ENCODE peak calls at places on chromosomes 11 and 22, in eight cellular contexts. S is epithelial cell of esophagus, G is osteocyte, Y is fibroblast of lung, X is heart right ventricle, D is dorsolateral prefrontal cortex, I is RWPE1, H is tibial nerve. Z is an unnamed sample.

GRCh38 chr11:130449246-130449990 is 973 bp downstream of the ADAMTS15 start:
- DNase-seq in S (peak), G (no peak), Y (peak), X (no peak), D (no peak), I (no peak), H (no peak), Z (no peak)

GRCh38 chr11:113528982-113529381 is 53.8 kb upstream of the DRD2 start:
- DNase-seq in S (peak), G (no peak), Y (peak), X (no peak), D (no peak), I (no peak), H (no peak), Z (no peak)

GRCh38 chr11:57649826-57650738 is at the start of gene YPEL4:
- DNase-seq in S (peak), G (no peak), Y (peak), X (peak), D (peak), I (peak), H (no peak), Z (no peak)

GRCh38 chr11:69148377-69148762 is 7.4 kb upstream of the SMIM38 start:
- DNase-seq in S (no peak), G (no peak), Y (no peak), X (no peak), D (no peak), I (no peak), H (no peak), Z (no peak)

GRCh38 chr22:41752011-41752975 is 48.2 kb upstream of the CCDC134 start:
- DNase-seq in S (peak), G (no peak), Y (no peak), X (no peak), D (no peak), I (no peak), H (no peak), Z (no peak)

GRCh38 chr11:43581370-43582023 is 99.0 kb upstream of the HSD17B12 start:
- DNase-seq in S (no peak), G (peak), Y (no peak), X (no peak), D (no peak), I (no peak), H (no peak), Z (no peak)

GRCh38 chr11:57348636-57349323 is 10.6 kb downstream of the P2RX3 start:
- DNase-seq in S (no peak), G (no peak), Y (peak), X (no peak), D (no peak), I (no peak), H (no peak), Z (no peak)

GRCh38 chr11:102157219-102157618 is 47.0 kb downstream of the YAP1 start:
- DNase-seq in S (peak), G (no peak), Y (peak), X (peak), D (no peak), I (peak), H (no peak), Z (no peak)

GRCh38 chr11:45930031-45930794 is 7.8 kb downstream of the LARGE2 start:
- DNase-seq in S (peak), G (no peak), Y (no peak), X (peak), D (no peak), I (no peak), H (no peak), Z (no peak)

GRCh38 chr11:1852885-1853284 is at the start of gene LSP1:
- DNase-seq in S (no peak), G (no peak), Y (no peak), X (peak), D (no peak), I (no peak), H (no peak), Z (no peak)

DNA sequence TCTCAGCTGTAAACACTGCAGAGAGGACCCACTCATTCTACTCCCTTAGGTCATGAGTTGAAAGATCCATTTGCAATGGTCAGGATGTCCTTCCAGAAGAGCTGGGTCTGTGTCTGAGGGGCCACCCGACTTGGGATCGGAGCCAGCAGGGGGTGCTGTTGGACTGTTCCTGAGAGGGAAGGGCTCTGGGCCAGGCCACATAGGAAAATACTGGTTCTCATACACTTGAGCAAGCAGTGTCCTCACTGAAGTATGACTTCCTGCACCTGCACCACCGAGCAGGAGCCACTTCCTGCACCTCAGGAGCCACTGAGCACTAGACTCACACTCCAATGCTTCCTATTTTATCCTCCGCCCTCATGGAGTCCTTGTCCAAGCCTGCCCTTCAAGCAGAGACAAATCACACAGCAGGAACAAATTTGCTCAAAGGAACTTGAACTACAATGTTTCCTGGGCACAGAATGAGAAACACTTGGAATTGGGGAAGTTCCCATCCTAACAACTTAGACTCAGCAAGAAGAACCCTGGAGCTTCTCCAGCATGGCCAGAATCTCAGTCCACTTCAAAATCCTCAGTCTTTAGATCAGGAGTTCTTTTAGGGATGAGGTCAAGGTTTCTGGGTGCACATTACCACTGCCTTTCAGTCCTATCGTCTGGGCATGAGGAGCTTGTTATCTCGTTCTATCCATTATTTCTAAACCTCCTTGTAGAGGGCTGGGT is 36.6 kb upstream of the VPREB1 start:
- DNase-seq in S (peak), G (no peak), Y (peak), X (peak), D (no peak), I (peak), H (peak), Z (no peak)
- TF ChIP-seq CTCF in S (peak), G (peak), Y (peak), X (peak), D (peak), I (no peak), H (peak), Z (peak)

DNA sequence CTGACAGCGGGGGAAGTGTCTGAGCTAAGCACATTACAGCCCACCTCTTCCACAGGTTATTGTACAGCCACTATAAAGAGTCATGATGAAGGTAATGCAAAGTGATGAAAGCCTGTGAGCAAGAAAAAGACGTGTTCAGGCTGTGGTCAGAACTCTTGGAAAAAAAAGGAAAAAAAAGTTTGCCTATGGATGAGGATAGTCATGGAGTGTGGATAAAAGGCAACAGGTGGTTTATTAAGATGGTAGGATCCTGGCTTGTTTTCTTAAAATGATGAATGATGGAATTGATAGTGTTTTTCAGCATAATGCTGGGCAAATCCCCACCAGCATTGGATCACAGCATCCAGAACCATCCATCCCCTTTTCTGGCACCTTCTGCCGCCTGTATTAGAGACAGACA is 23.1 kb downstream of the UPB1 start:
- DNase-seq in S (no peak), G (no peak), Y (no peak), X (no peak), D (no peak), I (no peak), H (no peak), Z (no peak)
- TF ChIP-seq CTCF in S (no peak), G (no peak), Y (no peak), X (no peak), D (no peak), I (no peak), H (no peak), Z (no peak)

DNA sequence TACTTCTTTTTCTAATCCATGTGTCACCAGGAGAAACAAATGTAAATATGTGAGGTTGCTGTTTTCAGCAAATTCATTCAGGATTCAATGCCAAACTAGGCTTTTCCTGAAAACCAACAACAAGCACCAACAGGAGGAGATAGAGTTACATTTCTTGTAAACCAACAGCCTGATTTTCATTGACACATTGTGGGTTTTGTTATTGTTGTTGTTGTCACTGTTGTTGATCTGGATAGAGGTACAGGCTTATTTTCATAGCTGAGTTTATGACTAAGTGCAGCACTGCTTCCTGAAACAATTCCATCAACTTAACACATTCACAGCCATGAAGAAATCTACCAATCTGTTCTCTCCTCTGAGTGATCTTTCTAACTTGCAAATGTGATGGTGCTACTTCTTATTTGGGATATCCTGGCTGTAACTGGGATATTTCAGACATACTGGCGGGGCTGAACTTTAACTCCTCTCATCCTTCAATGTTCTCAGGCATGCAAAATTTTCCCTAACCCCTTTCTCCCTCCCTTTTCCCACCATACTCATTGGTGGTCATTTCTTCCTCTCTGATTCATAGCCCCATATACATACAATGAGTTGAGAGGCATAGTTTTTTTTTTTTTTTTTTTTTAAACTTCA is 65.5 kb downstream of the ME3 start:
- DNase-seq in S (peak), G (no peak), Y (peak), X (no peak), D (no peak), I (no peak), H (no peak), Z (no peak)
- TF ChIP-seq CTCF in S (no peak), G (peak), Y (no peak), X (no peak), D (no peak), I (no peak), H (no peak), Z (peak)

GRCh38 chr11:78066471-78066870 is 2.8 kb downstream of the THRSP start:
- DNase-seq in S (no peak), G (no peak), Y (no peak), X (no peak), D (no peak), I (no peak), H (no peak), Z (no peak)
- TF ChIP-seq CTCF in S (no peak), G (no peak), Y (no peak), X (no peak), D (no peak), I (no peak), H (no peak), Z (no peak)

DNA sequence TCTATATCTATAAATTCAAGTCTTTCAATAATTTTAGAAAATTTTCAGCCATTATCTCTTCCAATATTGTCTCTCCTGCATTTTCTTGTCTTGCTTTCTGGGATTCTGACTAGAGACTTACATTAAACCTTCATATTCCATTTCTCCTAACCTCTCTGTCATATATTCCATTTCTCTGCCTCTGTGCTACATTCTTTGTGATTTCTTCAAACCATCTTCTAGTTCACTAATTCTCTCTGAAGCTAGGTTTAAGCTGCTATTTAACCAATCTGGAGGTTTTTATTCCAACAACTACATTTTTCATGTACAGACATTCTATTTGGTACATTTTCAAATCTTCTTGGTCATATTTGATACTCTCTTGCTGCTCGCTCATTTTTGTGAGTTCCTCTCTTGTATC is 122.5 kb downstream of the TTC28 start:
- DNase-seq in S (no peak), G (no peak), Y (no peak), X (no peak), D (no peak), I (no peak), H (no peak), Z (no peak)
- TF ChIP-seq CTCF in S (no peak), G (no peak), Y (no peak), X (no peak), D (no peak), I (no peak), H (no peak), Z (no peak)

GRCh38 chr11:33835143-33835878 is 56.6 kb downstream of the LMO2 start:
- DNase-seq in S (peak), G (no peak), Y (peak), X (no peak), D (no peak), I (peak), H (no peak), Z (no peak)
- TF ChIP-seq CTCF in S (no peak), G (peak), Y (no peak), X (peak), D (peak), I (peak), H (peak), Z (peak)

GRCh38 chr11:72026029-72026428 is 27.3 kb downstream of the IL18BP start:
- DNase-seq in S (no peak), G (no peak), Y (no peak), X (no peak), D (no peak), I (no peak), H (no peak), Z (no peak)
- TF ChIP-seq CTCF in S (no peak), G (no peak), Y (no peak), X (no peak), D (no peak), I (no peak), H (no peak), Z (no peak)

GRCh38 chr22:29143848-29144785 is 61.6 kb upstream of the EMID1 start:
- DNase-seq in S (no peak), G (no peak), Y (no peak), X (no peak), D (no peak), I (no peak), H (no peak), Z (no peak)
- TF ChIP-seq CTCF in S (no peak), G (no peak), Y (no peak), X (no peak), D (no peak), I (no peak), H (no peak), Z (no peak)

GRCh38 chr11:131914299-131914902 is 544.0 kb downstream of the NTM start:
- DNase-seq in S (peak), G (no peak), Y (no peak), X (no peak), D (no peak), I (no peak), H (no peak), Z (no peak)
- TF ChIP-seq CTCF in S (peak), G (peak), Y (peak), X (peak), D (peak), I (no peak), H (peak), Z (peak)

GRCh38 chr11:128964463-128964930 is 21.8 kb upstream of the TP53AIP1 start:
- DNase-seq in S (no peak), G (no peak), Y (no peak), X (no peak), D (no peak), I (no peak), H (no peak), Z (no peak)
- TF ChIP-seq CTCF in S (no peak), G (no peak), Y (no peak), X (no peak), D (no peak), I (no peak), H (no peak), Z (no peak)